ENCODE peak calls at places on chromosomes 3 and 15, in six cellular contexts. Z is adipocyte; F is BE2C; U is iris pigment epithelial cell; R is RPMI7951; L is stimulated activated CD8-positive, alpha-beta memory T cell treated with anti-CD3 and anti-CD28 coated beads, Interleukin-2, amount 100 ng/mL, for 1 hour. S is an unnamed sample.

GRCh38 chr15:101445562-101446526 is 43.7 kb downstream of the PCSK6 start:
- DNase-seq in Z (peak; percentile 49), F (no peak), U (peak; percentile 90), R (peak; percentile 66), L (no peak), S (no peak)

GRCh38 chr3:4675704-4676103 is 182.6 kb downstream of the ITPR1 start:
- DNase-seq in Z (no peak), F (no peak), U (no peak), R (no peak), L (no peak), S (no peak)

GRCh38 chr3:139105154-139105702 is 60.5 kb upstream of the PRR23C start:
- DNase-seq in Z (no peak), F (no peak), U (no peak), R (no peak), L (no peak), S (no peak)

GRCh38 chr3:182618085-182618732 is 175.1 kb upstream of the ATP11B start:
- DNase-seq in Z (peak; percentile 12), F (peak; percentile 18), U (peak; percentile 9), R (peak; percentile 3), L (no peak), S (peak; percentile 32)

GRCh38 chr3:42376397-42376798 is 34.0 kb downstream of the LYZL4 start:
- DNase-seq in Z (peak; percentile 45), F (no peak), U (peak; percentile 93), R (peak; percentile 97), L (no peak), S (no peak)

GRCh38 chr15:70096975-70097336 is 761 bp downstream of the TLE3 start:
- DNase-seq in Z (no peak), F (no peak), U (no peak), R (no peak), L (no peak), S (no peak)

GRCh38 chr3:26437678-26438077 is 184.9 kb upstream of the LRRC3B start:
- DNase-seq in Z (no peak), F (no peak), U (peak; percentile 69), R (peak; percentile 75), L (no peak), S (no peak)

GRCh38 chr15:85276921-85277320 is 103.5 kb upstream of the AKAP13 start:
- DNase-seq in Z (no peak), F (no peak), U (peak; percentile 35), R (no peak), L (no peak), S (no peak)

GRCh38 chr3:112857526-112857925 is 10.9 kb upstream of the CD200R1L start:
- DNase-seq in Z (no peak), F (no peak), U (no peak), R (no peak), L (no peak), S (no peak)

GRCh38 chr3:5699313-5699712 is 511.8 kb downstream of the EDEM1 start:
- DNase-seq in Z (no peak), F (no peak), U (no peak), R (no peak), L (no peak), S (no peak)